ENCODE peak calls at places on chromosome 12, in four cellular contexts. One of them, this sample, is unnamed.

GRCh38 chr12:109743076-109743910 is 29.7 kb downstream of the FAM222A start:
- DNase-seq in K562: no peak
- DNase-seq in HL-60: no peak
- DNase-seq in progenitor cell of endocrine pancreas: no peak
- DNase-seq in this sample: no peak

GRCh38 chr12:116026768-116027550 is 250.5 kb downstream of the MED13L start:
- DNase-seq in HL-60: no peak
- DNase-seq in progenitor cell of endocrine pancreas: no peak
- DNase-seq in K562: no peak
- DNase-seq in this sample: no peak

GRCh38 chr12:56160160-56160763 is 2.1 kb downstream of the MYL6 start:
- DNase-seq in HL-60: no peak
- DNase-seq in K562: no peak
- DNase-seq in progenitor cell of endocrine pancreas: no peak
- DNase-seq in this sample: no peak

GRCh38 chr12:57610553-57611115 is 601 bp upstream of the ARHGEF25 start:
- DNase-seq in K562: no peak
- DNase-seq in HL-60: no peak
- DNase-seq in progenitor cell of endocrine pancreas: no peak
- DNase-seq in this sample: no peak

GRCh38 chr12:105382771-105383632 is 52.5 kb downstream of the C12orf75 start:
- DNase-seq in K562: peak; percentile 63
- DNase-seq in progenitor cell of endocrine pancreas: no peak
- DNase-seq in HL-60: no peak
- DNase-seq in this sample: peak; percentile 50

GRCh38 chr12:128190614-128191013 is 76.4 kb upstream of the TMEM132C start:
- DNase-seq in progenitor cell of endocrine pancreas: peak; percentile 42
- DNase-seq in K562: no peak
- DNase-seq in HL-60: no peak
- DNase-seq in this sample: no peak

GRCh38 chr12:117671734-117672133 is 297.1 kb downstream of the KSR2 start:
- DNase-seq in HL-60: peak; percentile 3
- DNase-seq in K562: peak; percentile 76
- DNase-seq in progenitor cell of endocrine pancreas: peak; percentile 16
- DNase-seq in this sample: peak; percentile 7

GRCh38 chr12:128940974-128941373 is 87.7 kb downstream of the GLT1D1 start:
- DNase-seq in K562: no peak
- DNase-seq in progenitor cell of endocrine pancreas: no peak
- DNase-seq in HL-60: no peak
- DNase-seq in this sample: no peak

GRCh38 chr12:12442548-12443071 is 85.7 kb downstream of the BORCS5 start:
- DNase-seq in HL-60: no peak
- DNase-seq in K562: peak; percentile 12
- DNase-seq in progenitor cell of endocrine pancreas: no peak
- DNase-seq in this sample: no peak

GRCh38 chr12:51172515-51173431 is at the start of gene TFCP2:
- DNase-seq in HL-60: peak; percentile 94
- DNase-seq in progenitor cell of endocrine pancreas: peak; percentile 84
- DNase-seq in K562: peak; percentile 96
- DNase-seq in this sample: no peak

GRCh38 chr12:107525719-107526554 is 159.7 kb upstream of the PWP1 start:
- DNase-seq in progenitor cell of endocrine pancreas: no peak
- DNase-seq in HL-60: no peak
- DNase-seq in K562: no peak
- DNase-seq in this sample: no peak

GRCh38 chr12:115973066-115973465 is 304.4 kb downstream of the MED13L start:
- DNase-seq in HL-60: no peak
- DNase-seq in progenitor cell of endocrine pancreas: no peak
- DNase-seq in K562: no peak
- DNase-seq in this sample: no peak

GRCh38 chr12:12877145-12877544 is 14.2 kb upstream of the GPRC5A start:
- DNase-seq in HL-60: no peak
- DNase-seq in progenitor cell of endocrine pancreas: no peak
- DNase-seq in K562: peak; percentile 9
- DNase-seq in this sample: peak; percentile 67

GRCh38 chr12:85923767-85924331 is 49.8 kb downstream of the NTS start:
- DNase-seq in K562: no peak
- DNase-seq in progenitor cell of endocrine pancreas: no peak
- DNase-seq in HL-60: no peak
- DNase-seq in this sample: no peak

GRCh38 chr12:132377147-132377546 is 47.8 kb upstream of the GALNT9 start:
- DNase-seq in K562: no peak
- DNase-seq in HL-60: no peak
- DNase-seq in progenitor cell of endocrine pancreas: no peak
- DNase-seq in this sample: no peak

GRCh38 chr12:81206425-81206824 is 128.5 kb downstream of the ACSS3 start:
- DNase-seq in K562: no peak
- DNase-seq in HL-60: no peak
- DNase-seq in progenitor cell of endocrine pancreas: no peak
- DNase-seq in this sample: no peak

GRCh38 chr12:111429760-111430417 is 24.2 kb downstream of the SH2B3 start:
- DNase-seq in K562: no peak
- DNase-seq in HL-60: no peak
- DNase-seq in progenitor cell of endocrine pancreas: no peak
- DNase-seq in this sample: no peak

DNA sequence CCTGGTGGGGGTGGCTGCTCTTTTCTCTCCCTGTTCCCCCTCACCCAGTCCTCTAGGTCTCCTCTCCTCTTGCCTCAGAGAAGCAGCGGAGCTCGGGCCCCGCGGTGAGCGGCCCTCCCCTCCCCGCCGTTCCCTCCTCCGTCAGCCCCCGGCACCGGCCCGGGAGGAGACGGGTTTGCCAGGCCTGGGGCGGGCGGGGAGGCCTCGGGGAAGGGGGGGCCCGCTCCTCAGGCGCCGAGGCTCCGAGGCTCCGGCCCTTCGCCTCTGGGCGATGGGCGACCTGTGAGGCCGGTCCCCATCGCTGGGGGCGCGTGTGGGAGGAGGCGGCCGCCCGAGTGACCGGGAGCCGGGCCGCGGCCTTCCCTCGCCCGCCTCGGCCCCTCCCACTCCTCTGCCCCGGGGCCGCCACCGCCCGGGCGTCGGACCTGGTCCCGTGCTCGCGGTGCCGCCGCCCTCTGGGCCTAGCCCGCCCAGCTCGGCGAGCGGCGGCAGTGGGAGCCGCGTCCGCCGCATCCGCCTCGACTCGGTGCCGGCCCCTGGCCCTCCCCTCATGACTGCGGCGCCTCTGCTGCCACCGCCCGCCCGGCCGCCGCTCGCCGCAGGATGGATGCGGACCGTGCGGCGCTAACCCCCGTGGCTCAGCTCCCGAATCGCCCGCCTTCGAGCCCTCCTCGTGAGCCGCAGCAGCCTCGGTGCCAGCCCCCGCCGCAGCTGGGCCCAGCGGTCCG is 458 bp downstream of the WNK1 start:
- DNase-seq in progenitor cell of endocrine pancreas: peak; percentile 72
- DNase-seq in HL-60: no peak
- DNase-seq in K562: peak; percentile 65
- DNase-seq in this sample: no peak
- TF ChIP-seq CTCF in progenitor cell of endocrine pancreas: peak; percentile 56
- TF ChIP-seq CTCF in HL-60: no peak
- TF ChIP-seq CTCF in K562: peak; percentile 14
- TF ChIP-seq CTCF in this sample: no peak

DNA sequence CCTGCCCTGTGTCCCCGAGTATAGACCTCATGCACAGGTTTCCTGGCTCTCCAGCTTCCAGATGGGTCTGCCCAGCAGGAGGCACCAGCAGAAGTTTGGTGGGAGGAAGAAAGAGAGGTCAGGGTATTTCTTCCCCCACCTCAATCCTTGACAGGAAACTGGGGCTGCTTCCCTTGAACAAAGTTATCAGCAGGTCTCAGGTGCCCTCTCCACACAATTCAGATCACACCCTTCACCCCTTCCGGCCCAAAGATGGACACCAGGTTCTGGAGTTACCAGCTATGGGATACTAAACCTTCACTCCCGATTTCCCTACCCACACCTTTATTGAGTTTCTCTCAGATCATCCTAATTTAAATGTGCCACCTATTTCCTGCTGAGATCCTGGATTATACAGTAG is 1.2 kb downstream of the SART3 start:
- DNase-seq in progenitor cell of endocrine pancreas: no peak
- DNase-seq in HL-60: no peak
- DNase-seq in K562: peak; percentile 15
- DNase-seq in this sample: no peak
- TF ChIP-seq CTCF in progenitor cell of endocrine pancreas: no peak
- TF ChIP-seq CTCF in HL-60: no peak
- TF ChIP-seq CTCF in K562: peak; percentile 23
- TF ChIP-seq CTCF in this sample: no peak

GRCh38 chr12:127146991-127147718 is 1119.8 kb upstream of the TMEM132C start:
- DNase-seq in K562: no peak
- DNase-seq in progenitor cell of endocrine pancreas: no peak
- DNase-seq in HL-60: no peak
- DNase-seq in this sample: no peak

GRCh38 chr12:127144770-127145169 is 1122.2 kb upstream of the TMEM132C start:
- DNase-seq in K562: no peak
- DNase-seq in HL-60: no peak
- DNase-seq in progenitor cell of endocrine pancreas: no peak
- DNase-seq in this sample: no peak

GRCh38 chr12:127145543-127145928 is 1121.4 kb upstream of the TMEM132C start:
- DNase-seq in HL-60: no peak
- DNase-seq in K562: no peak
- DNase-seq in progenitor cell of endocrine pancreas: no peak
- DNase-seq in this sample: no peak

GRCh38 chr12:127147724-127148123 is 1119.2 kb upstream of the TMEM132C start:
- DNase-seq in progenitor cell of endocrine pancreas: no peak
- DNase-seq in K562: no peak
- DNase-seq in HL-60: no peak
- DNase-seq in this sample: no peak

GRCh38 chr12:127145929-127146789 is 1120.8 kb upstream of the TMEM132C start:
- DNase-seq in K562: peak; percentile 96
- DNase-seq in progenitor cell of endocrine pancreas: no peak
- DNase-seq in HL-60: no peak
- DNase-seq in this sample: no peak
- TF ChIP-seq CTCF in K562: peak; percentile 14
- TF ChIP-seq CTCF in progenitor cell of endocrine pancreas: no peak
- TF ChIP-seq CTCF in HL-60: no peak
- TF ChIP-seq CTCF in this sample: no peak

GRCh38 chr12:131261906-131262305 is 308.2 kb downstream of the ADGRD1 start:
- DNase-seq in progenitor cell of endocrine pancreas: no peak
- DNase-seq in HL-60: no peak
- DNase-seq in K562: no peak
- DNase-seq in this sample: no peak
- TF ChIP-seq CTCF in progenitor cell of endocrine pancreas: no peak
- TF ChIP-seq CTCF in HL-60: no peak
- TF ChIP-seq CTCF in K562: no peak
- TF ChIP-seq CTCF in this sample: no peak

DNA sequence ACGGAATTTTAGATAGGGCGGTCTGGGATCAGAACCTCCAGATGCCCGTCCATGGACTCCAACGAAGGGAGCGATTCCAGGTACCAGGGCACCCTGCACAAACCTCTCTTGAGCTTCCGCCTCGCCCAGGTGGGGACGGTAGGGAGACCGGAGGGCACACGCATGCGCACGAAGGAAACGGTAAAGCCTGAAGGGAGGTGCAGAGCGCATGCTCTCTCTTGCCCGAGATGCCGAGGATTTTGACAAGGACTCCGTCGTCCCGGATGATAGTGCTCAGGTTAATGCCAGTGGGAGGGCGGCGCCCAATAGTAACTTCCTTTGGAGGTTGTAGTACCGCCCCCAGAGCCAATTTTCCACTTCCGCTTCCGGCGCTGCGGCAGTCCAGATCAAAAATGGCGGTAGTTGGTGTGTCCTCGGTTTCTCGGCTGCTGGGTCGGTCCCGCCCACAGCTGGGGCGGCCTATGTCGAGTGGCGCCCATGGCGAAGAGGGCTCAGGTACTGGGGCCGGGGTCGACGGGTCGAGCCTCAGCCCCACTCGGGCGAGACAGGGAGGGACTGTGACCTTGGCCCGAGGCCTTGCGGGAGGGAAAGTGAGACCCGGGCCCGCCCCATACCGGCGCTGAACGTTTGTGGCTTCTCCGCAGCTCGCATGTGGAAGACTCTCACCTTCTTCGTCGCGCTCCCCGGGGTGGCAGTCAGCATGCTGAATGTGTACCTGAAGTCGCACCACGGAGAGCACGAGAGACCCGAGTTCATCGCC is at the start of gene COX6A1:
- DNase-seq in HL-60: peak; percentile 99
- DNase-seq in K562: peak; percentile 98
- DNase-seq in progenitor cell of endocrine pancreas: peak; percentile 88
- DNase-seq in this sample: peak; percentile 99
- TF ChIP-seq CTCF in HL-60: no peak
- TF ChIP-seq CTCF in K562: peak; percentile 25
- TF ChIP-seq CTCF in progenitor cell of endocrine pancreas: peak; percentile 19
- TF ChIP-seq CTCF in this sample: peak; percentile 26

GRCh38 chr12:121626087-121626852 is at the start of gene ORAI1:
- DNase-seq in progenitor cell of endocrine pancreas: peak; percentile 96
- DNase-seq in K562: peak; percentile 98
- DNase-seq in HL-60: peak; percentile 90
- DNase-seq in this sample: peak; percentile 64
- TF ChIP-seq CTCF in progenitor cell of endocrine pancreas: peak; percentile 21
- TF ChIP-seq CTCF in K562: peak; percentile 21
- TF ChIP-seq CTCF in HL-60: no peak
- TF ChIP-seq CTCF in this sample: peak; percentile 22

GRCh38 chr12:22173154-22173553 is 127.1 kb downstream of the CMAS start:
- DNase-seq in progenitor cell of endocrine pancreas: no peak
- DNase-seq in HL-60: no peak
- DNase-seq in K562: no peak
- DNase-seq in this sample: no peak
- TF ChIP-seq CTCF in progenitor cell of endocrine pancreas: peak; percentile 6
- TF ChIP-seq CTCF in HL-60: no peak
- TF ChIP-seq CTCF in K562: no peak
- TF ChIP-seq CTCF in this sample: no peak

GRCh38 chr12:67648306-67649164 is at the start of gene DYRK2:
- DNase-seq in progenitor cell of endocrine pancreas: peak; percentile 73
- DNase-seq in HL-60: no peak
- DNase-seq in K562: peak; percentile 88
- DNase-seq in this sample: peak; percentile 8

GRCh38 chr12:67650528-67651379 is 2.2 kb downstream of the DYRK2 start:
- DNase-seq in progenitor cell of endocrine pancreas: no peak
- DNase-seq in HL-60: no peak
- DNase-seq in K562: no peak
- DNase-seq in this sample: no peak

GRCh38 chr12:67650127-67650495 is 1.6 kb downstream of the DYRK2 start:
- DNase-seq in K562: no peak
- DNase-seq in HL-60: no peak
- DNase-seq in progenitor cell of endocrine pancreas: peak; percentile 14
- DNase-seq in this sample: no peak

GRCh38 chr12:67649165-67650126 is 901 bp downstream of the DYRK2 start:
- DNase-seq in progenitor cell of endocrine pancreas: peak; percentile 39
- DNase-seq in HL-60: no peak
- DNase-seq in K562: peak; percentile 64
- DNase-seq in this sample: no peak

GRCh38 chr12:67651380-67651695 is 2.8 kb downstream of the DYRK2 start:
- DNase-seq in progenitor cell of endocrine pancreas: no peak
- DNase-seq in HL-60: no peak
- DNase-seq in K562: no peak
- DNase-seq in this sample: no peak
- TF ChIP-seq CTCF in progenitor cell of endocrine pancreas: no peak
- TF ChIP-seq CTCF in HL-60: no peak
- TF ChIP-seq CTCF in K562: no peak
- TF ChIP-seq CTCF in this sample: no peak

DNA sequence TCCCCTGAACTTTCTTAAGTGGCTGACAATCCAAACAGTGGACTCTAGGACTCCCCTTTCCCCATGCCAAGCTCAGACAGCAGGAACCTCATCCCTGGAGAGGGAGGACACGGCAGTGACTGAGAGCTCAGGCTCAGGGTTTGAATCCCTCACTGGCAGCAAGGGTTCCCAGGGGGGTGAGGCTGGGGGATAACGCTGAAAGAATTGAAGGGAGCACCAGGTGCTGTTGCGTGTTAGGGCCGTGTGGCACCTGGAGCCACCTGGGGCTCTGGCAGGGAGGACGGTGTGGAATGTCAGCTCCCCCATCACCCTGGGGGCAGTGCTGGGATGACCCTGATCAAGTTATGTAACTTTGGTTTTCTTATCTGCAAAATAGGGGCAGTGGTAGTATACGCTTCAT is 40.1 kb downstream of the ANO2 start:
- DNase-seq in HL-60: no peak
- DNase-seq in K562: no peak
- DNase-seq in progenitor cell of endocrine pancreas: no peak
- DNase-seq in this sample: no peak
- TF ChIP-seq CTCF in HL-60: no peak
- TF ChIP-seq CTCF in K562: no peak
- TF ChIP-seq CTCF in progenitor cell of endocrine pancreas: no peak
- TF ChIP-seq CTCF in this sample: no peak